ENCODE peak calls at places on chromosomes 1 and 21, in six cellular contexts. One of them, this sample, is unnamed.

GRCh38 chr1:160993544-160993943 is 27.4 kb downstream of the F11R start:
- DNase-seq in K562: no peak
- DNase-seq in transverse colon: no peak
- DNase-seq in SK-N-SH: peak; percentile 45
- DNase-seq in stomach: no peak
- DNase-seq in HCT116: no peak
- DNase-seq in this sample: no peak

GRCh38 chr1:150387200-150387599 is 23.3 kb downstream of the RPRD2 start:
- DNase-seq in K562: no peak
- DNase-seq in transverse colon: no peak
- DNase-seq in SK-N-SH: no peak
- DNase-seq in stomach: no peak
- DNase-seq in HCT116: no peak
- DNase-seq in this sample: no peak

GRCh38 chr1:231518485-231519035 is 9.9 kb upstream of the TSNAX start:
- DNase-seq in K562: no peak
- DNase-seq in transverse colon: no peak
- DNase-seq in SK-N-SH: no peak
- DNase-seq in stomach: no peak
- DNase-seq in HCT116: no peak
- DNase-seq in this sample: no peak

GRCh38 chr1:175210744-175211143 is 18.2 kb upstream of the KIAA0040 start:
- DNase-seq in K562: no peak
- DNase-seq in transverse colon: no peak
- DNase-seq in SK-N-SH: no peak
- DNase-seq in stomach: no peak
- DNase-seq in HCT116: no peak
- DNase-seq in this sample: no peak

GRCh38 chr1:44377925-44378784 is 23.1 kb upstream of the ERI3 start:
- DNase-seq in K562: peak; percentile 60
- DNase-seq in transverse colon: peak; percentile 24
- DNase-seq in SK-N-SH: peak; percentile 43
- DNase-seq in stomach: peak; percentile 57
- DNase-seq in HCT116: peak; percentile 32
- DNase-seq in this sample: no peak

GRCh38 chr1:110450928-110451327 is at the start of gene PROK1:
- DNase-seq in K562: no peak
- DNase-seq in transverse colon: no peak
- DNase-seq in SK-N-SH: no peak
- DNase-seq in stomach: no peak
- DNase-seq in HCT116: no peak
- DNase-seq in this sample: no peak

GRCh38 chr1:3186526-3186921 is 117.5 kb downstream of the PRDM16 start:
- DNase-seq in K562: peak; percentile 37
- DNase-seq in transverse colon: peak; percentile 53
- DNase-seq in SK-N-SH: no peak
- DNase-seq in stomach: peak; percentile 89
- DNase-seq in HCT116: no peak
- DNase-seq in this sample: peak; percentile 66

GRCh38 chr1:237386362-237387143 is 344.6 kb downstream of the RYR2 start:
- DNase-seq in K562: peak; percentile 31
- DNase-seq in transverse colon: no peak
- DNase-seq in SK-N-SH: peak; percentile 39
- DNase-seq in stomach: no peak
- DNase-seq in HCT116: peak; percentile 7
- DNase-seq in this sample: no peak

GRCh38 chr1:110620250-110620615 is 14.1 kb upstream of the KCNA2 start:
- DNase-seq in K562: no peak
- DNase-seq in transverse colon: peak; percentile 42
- DNase-seq in SK-N-SH: no peak
- DNase-seq in stomach: no peak
- DNase-seq in HCT116: no peak
- DNase-seq in this sample: no peak

GRCh38 chr1:178690496-178690895 is 34.5 kb upstream of the RALGPS2 start:
- DNase-seq in K562: no peak
- DNase-seq in transverse colon: no peak
- DNase-seq in SK-N-SH: no peak
- DNase-seq in stomach: no peak
- DNase-seq in HCT116: no peak
- DNase-seq in this sample: no peak

GRCh38 chr1:167169642-167170041 is 51.0 kb upstream of the POU2F1 start:
- DNase-seq in K562: no peak
- DNase-seq in transverse colon: no peak
- DNase-seq in SK-N-SH: no peak
- DNase-seq in stomach: no peak
- DNase-seq in HCT116: no peak
- DNase-seq in this sample: no peak

GRCh38 chr21:29372063-29372802 is 73.5 kb downstream of the BACH1 start:
- DNase-seq in K562: peak; percentile 80
- DNase-seq in transverse colon: peak; percentile 42
- DNase-seq in SK-N-SH: peak; percentile 50
- DNase-seq in stomach: peak; percentile 33
- DNase-seq in HCT116: peak; percentile 67
- DNase-seq in this sample: no peak

GRCh38 chr1:225460737-225461532 is 33.1 kb upstream of the LBR start:
- DNase-seq in K562: no peak
- DNase-seq in transverse colon: no peak
- DNase-seq in SK-N-SH: peak; percentile 56
- DNase-seq in stomach: no peak
- DNase-seq in HCT116: no peak
- DNase-seq in this sample: no peak

GRCh38 chr1:198088360-198089071 is 68.3 kb upstream of the NEK7 start:
- DNase-seq in K562: no peak
- DNase-seq in transverse colon: no peak
- DNase-seq in SK-N-SH: peak; percentile 13
- DNase-seq in stomach: no peak
- DNase-seq in HCT116: peak; percentile 28
- DNase-seq in this sample: no peak

GRCh38 chr1:199794105-199794863 is 233.2 kb upstream of the NR5A2 start:
- DNase-seq in K562: no peak
- DNase-seq in transverse colon: no peak
- DNase-seq in SK-N-SH: no peak
- DNase-seq in stomach: no peak
- DNase-seq in HCT116: no peak
- DNase-seq in this sample: no peak

GRCh38 chr1:115099693-115100050 is 10.4 kb upstream of the TSPAN2 start:
- DNase-seq in K562: no peak
- DNase-seq in transverse colon: no peak
- DNase-seq in SK-N-SH: no peak
- DNase-seq in stomach: no peak
- DNase-seq in HCT116: no peak
- DNase-seq in this sample: no peak

GRCh38 chr1:115098979-115099692 is 9.8 kb upstream of the TSPAN2 start:
- DNase-seq in K562: no peak
- DNase-seq in transverse colon: peak; percentile 72
- DNase-seq in SK-N-SH: no peak
- DNase-seq in stomach: peak; percentile 52
- DNase-seq in HCT116: no peak
- DNase-seq in this sample: no peak
- TF ChIP-seq POLR2AphosphoS5 in K562: no peak
- TF ChIP-seq POLR2AphosphoS5 in transverse colon: peak; percentile 18
- TF ChIP-seq POLR2AphosphoS5 in SK-N-SH: no peak
- TF ChIP-seq POLR2AphosphoS5 in stomach: peak; percentile 60
- TF ChIP-seq POLR2AphosphoS5 in HCT116: no peak
- TF ChIP-seq POLR2AphosphoS5 in this sample: no peak

GRCh38 chr1:203628185-203628996 is 1.8 kb downstream of the ATP2B4 start:
- DNase-seq in K562: no peak
- DNase-seq in transverse colon: peak; percentile 47
- DNase-seq in SK-N-SH: no peak
- DNase-seq in stomach: no peak
- DNase-seq in HCT116: no peak
- DNase-seq in this sample: no peak
- H3K4me3 ChIP-seq in K562: peak overlapping the region; percentile 43
- H3K4me3 ChIP-seq in transverse colon: peak overlapping the region; percentile 51
- H3K4me3 ChIP-seq in SK-N-SH: peak overlapping the region; percentile 73
- H3K4me3 ChIP-seq in stomach: peak overlapping the region; percentile 68
- H3K4me3 ChIP-seq in HCT116: no peak overlapping the region
- H3K4me3 ChIP-seq in this sample: peak overlapping the region; percentile 69

DNA sequence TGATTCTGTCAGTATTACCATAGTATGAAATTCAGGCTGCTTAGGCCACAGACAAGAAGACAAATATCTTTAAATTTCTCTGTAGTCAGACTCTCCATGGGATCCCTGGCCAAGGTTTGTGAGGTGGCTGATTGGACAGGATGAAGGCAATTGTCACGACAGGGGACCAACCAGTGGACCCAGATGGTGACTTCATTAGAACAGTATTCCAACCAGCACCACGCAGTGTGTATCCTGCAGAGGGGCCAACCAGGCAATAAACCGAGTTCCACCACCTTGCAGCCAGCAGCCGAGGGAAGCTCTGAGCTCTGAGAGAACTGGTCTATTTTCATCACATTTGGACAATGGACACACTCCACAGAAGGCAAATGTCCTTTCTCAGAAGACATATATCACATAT is 16.1 kb downstream of the DSCAM start:
- DNase-seq in K562: no peak
- DNase-seq in transverse colon: no peak
- DNase-seq in SK-N-SH: no peak
- DNase-seq in stomach: no peak
- DNase-seq in HCT116: no peak
- DNase-seq in this sample: no peak
- TF ChIP-seq POLR2AphosphoS5 in K562: no peak
- TF ChIP-seq POLR2AphosphoS5 in transverse colon: no peak
- TF ChIP-seq POLR2AphosphoS5 in SK-N-SH: no peak
- TF ChIP-seq POLR2AphosphoS5 in stomach: no peak
- TF ChIP-seq POLR2AphosphoS5 in HCT116: no peak
- TF ChIP-seq POLR2AphosphoS5 in this sample: no peak

DNA sequence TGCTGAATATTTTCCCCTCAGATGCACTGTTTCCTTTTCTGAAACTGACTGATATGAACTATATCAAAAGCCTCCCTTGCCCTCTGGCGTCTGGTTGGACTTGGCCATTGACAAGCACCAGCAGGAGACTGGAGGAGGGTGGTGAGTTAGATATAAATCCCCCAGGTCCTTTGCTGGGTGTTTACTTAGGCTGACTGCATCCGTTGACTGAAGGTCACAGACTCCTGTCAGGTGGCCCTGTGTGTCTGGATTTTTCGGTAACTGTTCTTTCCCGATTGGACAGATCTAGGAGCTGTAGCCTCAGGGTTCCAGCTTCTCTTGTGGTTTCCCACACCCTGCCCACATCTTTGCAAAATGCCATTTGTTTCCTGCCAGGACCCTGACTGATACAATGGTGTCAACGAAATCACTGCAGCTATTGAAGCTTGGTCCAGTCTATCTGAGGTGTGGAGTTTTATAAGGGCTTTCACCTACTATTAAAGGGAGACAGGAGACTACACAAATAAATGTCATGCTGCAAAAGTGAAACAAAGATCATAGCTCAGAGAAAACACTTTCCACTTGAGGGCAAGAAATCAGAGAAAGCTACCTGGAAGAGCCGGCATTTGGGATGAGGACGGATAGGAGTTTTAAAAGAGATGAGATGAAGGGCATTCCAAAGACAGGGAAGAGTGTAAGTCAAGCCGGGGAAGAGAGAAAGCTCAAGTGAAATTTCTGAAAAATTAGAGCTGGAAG is 1.5 kb upstream of the MAGI3 start:
- DNase-seq in K562: peak; percentile 19
- DNase-seq in transverse colon: peak; percentile 55
- DNase-seq in SK-N-SH: peak; percentile 81
- DNase-seq in stomach: peak; percentile 53
- DNase-seq in HCT116: no peak
- DNase-seq in this sample: peak; percentile 18
- H3K4me3 ChIP-seq in K562: peak overlapping the region; percentile 55
- H3K4me3 ChIP-seq in transverse colon: no peak overlapping the region
- H3K4me3 ChIP-seq in SK-N-SH: peak overlapping the region; percentile 67
- H3K4me3 ChIP-seq in stomach: peak overlapping the region; percentile 79
- H3K4me3 ChIP-seq in HCT116: peak overlapping the region; percentile 76
- H3K4me3 ChIP-seq in this sample: peak overlapping the region; percentile 95